ENCODE peak calls at places on chromosomes 13 and 19, in eight cellular contexts. P is PC-3; U is breast epithelium; H is ovary; D is heart right ventricle; K is CD8-positive, alpha-beta T cell; W is CD4-positive, CD25-positive, alpha-beta regulatory T cell; O is mesenchymal stem cell. X is an unnamed sample.

GRCh38 chr13:39957868-39958676 is 302.6 kb downstream of the COG6 start:
- DNase-seq in P (no peak), U (no peak), H (no peak), D (no peak), K (no peak), W (peak; percentile 40), O (no peak), X (no peak)

GRCh38 chr13:107764012-107764411 is 451.3 kb downstream of the LIG4 start:
- DNase-seq in P (no peak), U (no peak), H (no peak), D (no peak), K (no peak), W (no peak), O (no peak), X (no peak)

GRCh38 chr19:46624958-46625661 is at the start of gene PTGIR:
- DNase-seq in P (no peak), U (no peak), H (no peak), D (peak; percentile 81), K (no peak), W (no peak), O (peak; percentile 96), X (no peak)

GRCh38 chr19:48962029-48962848 is 2.9 kb upstream of the FTL start:
- DNase-seq in P (peak; percentile 18), U (no peak), H (peak; percentile 43), D (peak; percentile 59), K (peak; percentile 53), W (no peak), O (peak; percentile 53), X (peak; percentile 46)

GRCh38 chr19:21269813-21270212 is 59.4 kb downstream of the ZNF708 start:
- DNase-seq in P (no peak), U (no peak), H (no peak), D (no peak), K (no peak), W (no peak), O (no peak), X (no peak)

GRCh38 chr13:113595131-113595530 is 10.6 kb downstream of the TFDP1 start:
- DNase-seq in P (no peak), U (peak; percentile 17), H (no peak), D (no peak), K (no peak), W (no peak), O (no peak), X (no peak)

GRCh38 chr19:35468637-35469036 is 20.6 kb downstream of the FFAR2 start:
- DNase-seq in P (peak; percentile 43), U (no peak), H (peak; percentile 32), D (peak; percentile 18), K (peak; percentile 68), W (peak; percentile 66), O (peak; percentile 33), X (peak; percentile 51)

GRCh38 chr13:101453784-101454201 is 1.3 kb downstream of the ITGBL1 start:
- DNase-seq in P (peak; percentile 81), U (no peak), H (peak; percentile 14), D (no peak), K (no peak), W (no peak), O (no peak), X (no peak)

GRCh38 chr13:51585234-51585672 is 991 bp downstream of the WDFY2 start:
- DNase-seq in P (no peak), U (no peak), H (no peak), D (no peak), K (no peak), W (no peak), O (peak; percentile 44), X (no peak)

GRCh38 chr13:34025746-34026145 is 207.8 kb downstream of the RFC3 start:
- DNase-seq in P (peak; percentile 76), U (no peak), H (no peak), D (no peak), K (no peak), W (no peak), O (peak; percentile 16), X (no peak)

GRCh38 chr13:34021619-34022018 is 203.7 kb downstream of the RFC3 start:
- DNase-seq in P (no peak), U (no peak), H (no peak), D (no peak), K (no peak), W (no peak), O (no peak), X (no peak)

GRCh38 chr13:34030782-34031181 is 212.8 kb downstream of the RFC3 start:
- DNase-seq in P (peak; percentile 30), U (no peak), H (no peak), D (no peak), K (no peak), W (no peak), O (no peak), X (no peak)

GRCh38 chr13:34028496-34029442 is 210.8 kb downstream of the RFC3 start:
- DNase-seq in P (peak; percentile 69), U (no peak), H (no peak), D (no peak), K (no peak), W (no peak), O (no peak), X (no peak)

DNA sequence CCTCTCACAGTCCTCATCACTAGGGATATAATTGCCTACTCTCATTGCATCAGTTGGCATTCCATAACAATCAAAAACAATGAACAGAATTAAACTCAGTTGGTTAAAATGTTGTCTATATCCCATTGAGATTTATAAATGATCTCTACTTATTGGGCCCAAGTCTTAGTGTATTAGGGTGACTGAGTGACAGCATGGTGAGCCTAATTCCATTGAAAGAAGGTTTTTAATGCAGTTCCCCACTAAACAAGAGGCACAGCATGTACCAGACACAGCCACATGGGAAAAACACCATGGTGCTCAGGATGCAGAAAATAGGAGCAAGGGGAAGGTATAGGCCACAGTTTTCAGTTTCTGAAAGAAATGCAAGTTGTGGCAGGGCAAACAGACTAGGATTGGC is 208.4 kb downstream of the RFC3 start:
- DNase-seq in P (no peak), U (no peak), H (no peak), D (no peak), K (no peak), W (no peak), O (no peak), X (no peak)
- H3K27ac ChIP-seq in P (peak overlapping the region; percentile 62), U (no peak overlapping the region), H (no peak overlapping the region), D (no peak overlapping the region), K (no peak overlapping the region), W (no peak overlapping the region), O (no peak overlapping the region), X (no peak overlapping the region)

DNA sequence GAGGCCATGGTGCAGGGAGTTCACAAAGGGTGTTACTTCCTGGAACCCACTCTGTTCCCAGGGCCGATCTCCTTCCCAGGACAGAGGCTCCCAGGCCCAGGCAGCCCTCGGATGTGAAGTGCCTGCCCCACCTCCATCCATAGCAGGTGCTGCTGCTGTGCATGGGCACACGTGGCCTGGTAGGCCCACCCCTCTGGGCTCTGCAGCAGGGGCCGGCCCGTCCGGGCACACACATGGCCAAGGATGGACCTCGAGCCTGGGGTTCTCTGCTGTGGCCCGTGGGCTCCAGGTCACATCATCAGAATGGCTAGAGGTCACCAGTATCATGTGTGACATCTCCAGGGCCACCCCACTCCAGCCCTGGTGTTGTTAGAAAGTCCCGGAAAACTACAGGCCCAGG is 71.8 kb downstream of the GADD45B start:
- DNase-seq in P (no peak), U (no peak), H (no peak), D (no peak), K (no peak), W (no peak), O (no peak), X (no peak)
- H3K4me1 ChIP-seq in P (peaks cover 33% of the 10 kb centered on the region), U (peaks cover 14% of the 10 kb centered on the region), H (peaks cover 4% of the 10 kb centered on the region), D (peaks cover 71% of the 10 kb centered on the region), K (peaks cover 26% of the 10 kb centered on the region), W (peaks cover 20% of the 10 kb centered on the region), O (peaks cover 39% of the 10 kb centered on the region), X (peaks cover 21% of the 10 kb centered on the region)

DNA sequence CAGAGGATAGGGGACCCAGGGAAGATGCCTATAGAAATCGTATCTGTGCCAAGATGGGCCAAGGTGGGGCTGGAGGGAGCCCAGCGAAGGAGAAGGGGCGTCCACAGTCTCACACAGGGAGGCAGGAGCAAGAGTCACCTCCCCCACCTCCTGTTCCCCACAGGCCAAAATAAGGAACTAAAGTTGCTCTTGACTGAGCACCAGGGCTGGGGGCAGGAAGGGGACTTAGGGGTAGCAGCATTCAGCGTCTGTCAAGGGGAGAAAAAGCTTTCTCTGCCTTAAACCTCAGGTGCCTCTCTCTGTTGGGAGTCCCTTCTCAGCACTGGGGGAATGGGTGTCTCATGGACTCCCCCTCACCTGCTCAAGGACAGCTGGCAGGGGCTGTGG is 404 bp downstream of the CD79A start:
- DNase-seq in P (no peak), U (no peak), H (no peak), D (no peak), K (no peak), W (no peak), O (no peak), X (no peak)
- H3K27ac ChIP-seq in P (no peak overlapping the region), U (peak overlapping the region; percentile 19), H (no peak overlapping the region), D (no peak overlapping the region), K (peak overlapping the region; percentile 92), W (peak overlapping the region; percentile 93), O (no peak overlapping the region), X (no peak overlapping the region)

DNA sequence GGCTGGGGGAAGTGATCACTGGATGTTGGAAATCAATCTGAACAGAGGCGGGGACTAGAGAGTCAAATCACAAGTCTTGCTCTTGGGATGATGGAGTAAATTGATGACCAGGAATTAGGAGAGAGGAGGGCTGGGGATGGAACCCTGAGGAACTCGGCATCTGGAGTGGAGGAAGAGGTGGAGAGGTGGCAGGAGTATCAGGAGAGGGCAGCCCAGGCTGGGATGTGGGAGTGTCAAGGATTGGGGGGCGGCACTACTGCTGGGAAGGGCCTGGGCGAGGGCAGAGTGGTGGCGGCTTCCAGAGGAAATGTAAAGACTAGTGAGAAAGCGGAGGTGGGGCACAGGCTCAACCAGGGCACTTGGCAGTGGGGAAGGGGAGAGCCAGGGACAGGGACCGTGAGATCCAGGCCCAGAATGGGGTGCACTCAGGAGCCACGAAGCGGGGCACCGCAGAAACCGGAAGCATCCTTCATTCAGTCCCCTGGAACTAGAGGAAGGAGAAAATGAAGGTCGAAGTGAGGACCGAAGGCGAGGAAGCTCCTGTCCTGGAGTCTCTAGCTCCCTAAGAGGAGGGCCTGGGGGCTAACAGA is 81.2 kb upstream of the GPR183 start:
- DNase-seq in P (no peak), U (no peak), H (no peak), D (no peak), K (peak; percentile 7), W (no peak), O (no peak), X (no peak)
- H3K4me1 ChIP-seq in P (no peaks in the 10 kb centered on the region), U (no peaks in the 10 kb centered on the region), H (no peaks in the 10 kb centered on the region), D (peaks cover under 1% of the 10 kb centered on the region), K (peaks cover 52% of the 10 kb centered on the region), W (peaks cover 30% of the 10 kb centered on the region), O (no peaks in the 10 kb centered on the region), X (no peaks in the 10 kb centered on the region)